ENCODE peak calls at places on chromosomes 4 and X, in six cellular contexts. One of them, this sample, is unnamed.
A peak's percentile ranks its signal among the peaks of the same experiment; 100 is the strongest.

GRCh38 chrX:74421181-74422028 is at the start of gene SLC16A2:
- DNase-seq in activated effector memory CD4-positive, alpha-beta T cell treated with anti-CD3 and anti-CD28 coated beads, Interleukin-2, amount 50 U/mL, for 16 hours: peak; percentile 67
- DNase-seq in DMS 273 treated with DMSO at 0.1 percent for 48 hours: peak; percentile 84
- DNase-seq in stimulated activated naive CD4-positive, alpha-beta T cell: peak; percentile 13
- DNase-seq in activated naive CD4-positive, alpha-beta T cell: peak; percentile 6
- DNase-seq in pulmonary artery endothelial cell: peak; percentile 7
- DNase-seq in this sample: peak; percentile 36

GRCh38 chr4:183905593-183906485 is 732 bp downstream of the STOX2 start:
- DNase-seq in activated effector memory CD4-positive, alpha-beta T cell treated with anti-CD3 and anti-CD28 coated beads, Interleukin-2, amount 50 U/mL, for 16 hours: no peak
- DNase-seq in DMS 273 treated with DMSO at 0.1 percent for 48 hours: no peak
- DNase-seq in pulmonary artery endothelial cell: no peak
- DNase-seq in activated naive CD4-positive, alpha-beta T cell: no peak
- DNase-seq in stimulated activated naive CD4-positive, alpha-beta T cell: no peak
- DNase-seq in this sample: peak; percentile 16

GRCh38 chr4:26803462-26803861 is 57.2 kb upstream of the STIM2 start:
- DNase-seq in pulmonary artery endothelial cell: no peak
- DNase-seq in activated naive CD4-positive, alpha-beta T cell: no peak
- DNase-seq in activated effector memory CD4-positive, alpha-beta T cell treated with anti-CD3 and anti-CD28 coated beads, Interleukin-2, amount 50 U/mL, for 16 hours: no peak
- DNase-seq in DMS 273 treated with DMSO at 0.1 percent for 48 hours: peak; percentile 85
- DNase-seq in stimulated activated naive CD4-positive, alpha-beta T cell: no peak
- DNase-seq in this sample: no peak

GRCh38 chr4:112322866-112323265 is 25.7 kb downstream of the ALPK1 start:
- DNase-seq in activated naive CD4-positive, alpha-beta T cell: no peak
- DNase-seq in DMS 273 treated with DMSO at 0.1 percent for 48 hours: no peak
- DNase-seq in activated effector memory CD4-positive, alpha-beta T cell treated with anti-CD3 and anti-CD28 coated beads, Interleukin-2, amount 50 U/mL, for 16 hours: no peak
- DNase-seq in stimulated activated naive CD4-positive, alpha-beta T cell: no peak
- DNase-seq in pulmonary artery endothelial cell: no peak
- DNase-seq in this sample: no peak

GRCh38 chr4:154622598-154622997 is 10.1 kb upstream of the FGG start:
- DNase-seq in activated effector memory CD4-positive, alpha-beta T cell treated with anti-CD3 and anti-CD28 coated beads, Interleukin-2, amount 50 U/mL, for 16 hours: no peak
- DNase-seq in pulmonary artery endothelial cell: no peak
- DNase-seq in activated naive CD4-positive, alpha-beta T cell: no peak
- DNase-seq in stimulated activated naive CD4-positive, alpha-beta T cell: no peak
- DNase-seq in DMS 273 treated with DMSO at 0.1 percent for 48 hours: no peak
- DNase-seq in this sample: no peak

GRCh38 chr4:82811838-82812672 is 13.5 kb upstream of the SCD5 start:
- DNase-seq in stimulated activated naive CD4-positive, alpha-beta T cell: no peak
- DNase-seq in DMS 273 treated with DMSO at 0.1 percent for 48 hours: no peak
- DNase-seq in pulmonary artery endothelial cell: no peak
- DNase-seq in activated effector memory CD4-positive, alpha-beta T cell treated with anti-CD3 and anti-CD28 coated beads, Interleukin-2, amount 50 U/mL, for 16 hours: no peak
- DNase-seq in activated naive CD4-positive, alpha-beta T cell: no peak
- DNase-seq in this sample: no peak

GRCh38 chrX:103309860-103310591 is 764 bp downstream of the BEX2 start:
- DNase-seq in pulmonary artery endothelial cell: no peak
- DNase-seq in DMS 273 treated with DMSO at 0.1 percent for 48 hours: no peak
- DNase-seq in stimulated activated naive CD4-positive, alpha-beta T cell: no peak
- DNase-seq in activated effector memory CD4-positive, alpha-beta T cell treated with anti-CD3 and anti-CD28 coated beads, Interleukin-2, amount 50 U/mL, for 16 hours: no peak
- DNase-seq in activated naive CD4-positive, alpha-beta T cell: no peak
- DNase-seq in this sample: no peak

GRCh38 chr4:27217261-27217769 is 356.7 kb downstream of the STIM2 start:
- DNase-seq in activated effector memory CD4-positive, alpha-beta T cell treated with anti-CD3 and anti-CD28 coated beads, Interleukin-2, amount 50 U/mL, for 16 hours: no peak
- DNase-seq in stimulated activated naive CD4-positive, alpha-beta T cell: no peak
- DNase-seq in pulmonary artery endothelial cell: no peak
- DNase-seq in DMS 273 treated with DMSO at 0.1 percent for 48 hours: no peak
- DNase-seq in activated naive CD4-positive, alpha-beta T cell: no peak
- DNase-seq in this sample: no peak

GRCh38 chr4:122873752-122874151 is 47.1 kb downstream of the FGF2 start:
- DNase-seq in stimulated activated naive CD4-positive, alpha-beta T cell: no peak
- DNase-seq in pulmonary artery endothelial cell: no peak
- DNase-seq in activated effector memory CD4-positive, alpha-beta T cell treated with anti-CD3 and anti-CD28 coated beads, Interleukin-2, amount 50 U/mL, for 16 hours: no peak
- DNase-seq in DMS 273 treated with DMSO at 0.1 percent for 48 hours: no peak
- DNase-seq in activated naive CD4-positive, alpha-beta T cell: no peak
- DNase-seq in this sample: no peak

GRCh38 chrX:112043997-112044396 is 38.6 kb downstream of the TRPC5 start:
- DNase-seq in stimulated activated naive CD4-positive, alpha-beta T cell: no peak
- DNase-seq in activated naive CD4-positive, alpha-beta T cell: no peak
- DNase-seq in activated effector memory CD4-positive, alpha-beta T cell treated with anti-CD3 and anti-CD28 coated beads, Interleukin-2, amount 50 U/mL, for 16 hours: no peak
- DNase-seq in pulmonary artery endothelial cell: no peak
- DNase-seq in DMS 273 treated with DMSO at 0.1 percent for 48 hours: peak; percentile 8
- DNase-seq in this sample: no peak

GRCh38 chr4:1192493-1193205 is 20.3 kb upstream of the SPON2 start:
- DNase-seq in activated naive CD4-positive, alpha-beta T cell: no peak
- DNase-seq in stimulated activated naive CD4-positive, alpha-beta T cell: no peak
- DNase-seq in activated effector memory CD4-positive, alpha-beta T cell treated with anti-CD3 and anti-CD28 coated beads, Interleukin-2, amount 50 U/mL, for 16 hours: peak; percentile 57
- DNase-seq in DMS 273 treated with DMSO at 0.1 percent for 48 hours: no peak
- DNase-seq in pulmonary artery endothelial cell: no peak
- DNase-seq in this sample: no peak

GRCh38 chr4:150385606-150386005 is 196.3 kb upstream of the MAB21L2 start:
- DNase-seq in stimulated activated naive CD4-positive, alpha-beta T cell: no peak
- DNase-seq in activated naive CD4-positive, alpha-beta T cell: no peak
- DNase-seq in activated effector memory CD4-positive, alpha-beta T cell treated with anti-CD3 and anti-CD28 coated beads, Interleukin-2, amount 50 U/mL, for 16 hours: no peak
- DNase-seq in pulmonary artery endothelial cell: peak; percentile 44
- DNase-seq in DMS 273 treated with DMSO at 0.1 percent for 48 hours: peak; percentile 26
- DNase-seq in this sample: peak; percentile 21

GRCh38 chr4:33722254-33722653 is 2522.1 kb downstream of the ARAP2 start:
- DNase-seq in pulmonary artery endothelial cell: no peak
- DNase-seq in stimulated activated naive CD4-positive, alpha-beta T cell: no peak
- DNase-seq in DMS 273 treated with DMSO at 0.1 percent for 48 hours: no peak
- DNase-seq in activated naive CD4-positive, alpha-beta T cell: no peak
- DNase-seq in activated effector memory CD4-positive, alpha-beta T cell treated with anti-CD3 and anti-CD28 coated beads, Interleukin-2, amount 50 U/mL, for 16 hours: no peak
- DNase-seq in this sample: no peak

GRCh38 chrX:67544281-67544680 is 460 bp downstream of the AR start:
- DNase-seq in pulmonary artery endothelial cell: no peak
- DNase-seq in DMS 273 treated with DMSO at 0.1 percent for 48 hours: no peak
- DNase-seq in activated effector memory CD4-positive, alpha-beta T cell treated with anti-CD3 and anti-CD28 coated beads, Interleukin-2, amount 50 U/mL, for 16 hours: no peak
- DNase-seq in stimulated activated naive CD4-positive, alpha-beta T cell: no peak
- DNase-seq in activated naive CD4-positive, alpha-beta T cell: no peak
- DNase-seq in this sample: peak; percentile 26

GRCh38 chr4:110904435-110905050 is 281.7 kb upstream of the PITX2 start:
- DNase-seq in stimulated activated naive CD4-positive, alpha-beta T cell: no peak
- DNase-seq in activated effector memory CD4-positive, alpha-beta T cell treated with anti-CD3 and anti-CD28 coated beads, Interleukin-2, amount 50 U/mL, for 16 hours: no peak
- DNase-seq in pulmonary artery endothelial cell: no peak
- DNase-seq in DMS 273 treated with DMSO at 0.1 percent for 48 hours: no peak
- DNase-seq in activated naive CD4-positive, alpha-beta T cell: no peak
- DNase-seq in this sample: no peak

GRCh38 chr4:37597019-37597418 is 89.2 kb downstream of the RELL1 start:
- DNase-seq in activated effector memory CD4-positive, alpha-beta T cell treated with anti-CD3 and anti-CD28 coated beads, Interleukin-2, amount 50 U/mL, for 16 hours: no peak
- DNase-seq in activated naive CD4-positive, alpha-beta T cell: no peak
- DNase-seq in DMS 273 treated with DMSO at 0.1 percent for 48 hours: no peak
- DNase-seq in pulmonary artery endothelial cell: no peak
- DNase-seq in stimulated activated naive CD4-positive, alpha-beta T cell: no peak
- DNase-seq in this sample: no peak

GRCh38 chrX:38943120-38943519 is 141.9 kb downstream of the MID1IP1 start:
- DNase-seq in stimulated activated naive CD4-positive, alpha-beta T cell: no peak
- DNase-seq in DMS 273 treated with DMSO at 0.1 percent for 48 hours: no peak
- DNase-seq in activated effector memory CD4-positive, alpha-beta T cell treated with anti-CD3 and anti-CD28 coated beads, Interleukin-2, amount 50 U/mL, for 16 hours: no peak
- DNase-seq in activated naive CD4-positive, alpha-beta T cell: no peak
- DNase-seq in pulmonary artery endothelial cell: no peak
- DNase-seq in this sample: no peak

GRCh38 chr4:42483426-42484379 is 86.4 kb downstream of the SHISA3 start:
- DNase-seq in stimulated activated naive CD4-positive, alpha-beta T cell: no peak
- DNase-seq in activated naive CD4-positive, alpha-beta T cell: no peak
- DNase-seq in DMS 273 treated with DMSO at 0.1 percent for 48 hours: no peak
- DNase-seq in pulmonary artery endothelial cell: no peak
- DNase-seq in activated effector memory CD4-positive, alpha-beta T cell treated with anti-CD3 and anti-CD28 coated beads, Interleukin-2, amount 50 U/mL, for 16 hours: no peak
- DNase-seq in this sample: no peak

GRCh38 chr4:48254381-48255072 is 15.1 kb downstream of the TEC start:
- DNase-seq in DMS 273 treated with DMSO at 0.1 percent for 48 hours: no peak
- DNase-seq in activated effector memory CD4-positive, alpha-beta T cell treated with anti-CD3 and anti-CD28 coated beads, Interleukin-2, amount 50 U/mL, for 16 hours: no peak
- DNase-seq in activated naive CD4-positive, alpha-beta T cell: no peak
- DNase-seq in pulmonary artery endothelial cell: no peak
- DNase-seq in stimulated activated naive CD4-positive, alpha-beta T cell: no peak
- DNase-seq in this sample: peak; percentile 62

GRCh38 chr4:184457530-184458249 is 16.7 kb downstream of the IRF2 start:
- DNase-seq in DMS 273 treated with DMSO at 0.1 percent for 48 hours: no peak
- DNase-seq in pulmonary artery endothelial cell: no peak
- DNase-seq in activated effector memory CD4-positive, alpha-beta T cell treated with anti-CD3 and anti-CD28 coated beads, Interleukin-2, amount 50 U/mL, for 16 hours: no peak
- DNase-seq in stimulated activated naive CD4-positive, alpha-beta T cell: no peak
- DNase-seq in activated naive CD4-positive, alpha-beta T cell: no peak
- DNase-seq in this sample: no peak